ENCODE peak calls at places on chromosomes 5 and 9, in ten cellular contexts. X is psoas muscle, W is dorsolateral prefrontal cortex, I is GM23338, P is DND-41, F is WTC11, K is cardiac fibroblast, T is stomach, G is left ventricle myocardium inferior, B is brain microvascular endothelial cell. O is an unnamed sample.

GRCh38 chr9:70499621-70500020 is 85.2 kb upstream of the KLF9 start:
- DNase-seq in X (no peak), W (no peak), I (no peak), P (no peak), F (no peak), K (no peak), T (no peak), G (no peak), B (no peak), O (no peak)

GRCh38 chr9:107274096-107274495 is 9.0 kb upstream of the RAD23B start:
- DNase-seq in X (no peak), W (no peak), I (peak; percentile 52), P (no peak), F (no peak), K (no peak), T (no peak), G (no peak), B (no peak), O (no peak)

GRCh38 chr5:75567710-75568109 is 43.5 kb upstream of the ANKDD1B start:
- DNase-seq in X (no peak), W (no peak), I (no peak), P (no peak), F (no peak), K (peak; percentile 62), T (no peak), G (no peak), B (peak; percentile 70), O (no peak)

GRCh38 chr5:173042708-173043107 is 13.4 kb upstream of the CREBRF start:
- DNase-seq in X (no peak), W (no peak), I (no peak), P (no peak), F (no peak), K (no peak), T (no peak), G (no peak), B (no peak), O (no peak)

GRCh38 chr5:11261226-11261625 is 500.2 kb upstream of the DAP start:
- DNase-seq in X (no peak), W (peak; percentile 77), I (no peak), P (no peak), F (no peak), K (no peak), T (no peak), G (no peak), B (no peak), O (no peak)

GRCh38 chr5:137945825-137946224 is 56.6 kb downstream of the PKD2L2 start:
- DNase-seq in X (no peak), W (no peak), I (no peak), P (no peak), F (no peak), K (no peak), T (no peak), G (no peak), B (no peak), O (no peak)

GRCh38 chr5:104932431-104932830 is 1369.8 kb upstream of the NUDT12 start:
- DNase-seq in X (no peak), W (no peak), I (peak; percentile 52), P (no peak), F (peak; percentile 49), K (no peak), T (no peak), G (no peak), B (no peak), O (no peak)

GRCh38 chr9:122946486-122947003 is 5.7 kb downstream of the RABGAP1 start:
- DNase-seq in X (no peak), W (no peak), I (no peak), P (no peak), F (no peak), K (no peak), T (no peak), G (no peak), B (no peak), O (no peak)

GRCh38 chr9:34675048-34675714 is 12.7 kb upstream of the CCL27 start:
- DNase-seq in X (peak; percentile 50), W (no peak), I (peak; percentile 97), P (peak; percentile 68), F (peak; percentile 92), K (peak; percentile 70), T (peak; percentile 64), G (peak; percentile 41), B (peak; percentile 72), O (peak; percentile 62)

GRCh38 chr9:86700601-86701000 is 246.7 kb downstream of the GAS1 start:
- DNase-seq in X (peak; percentile 39), W (peak; percentile 67), I (no peak), P (no peak), F (no peak), K (no peak), T (peak; percentile 28), G (peak; percentile 68), B (no peak), O (no peak)

GRCh38 chr5:159262859-159263568 is at the start of gene UBLCP1:
- DNase-seq in X (peak; percentile 83), W (peak; percentile 66), I (peak; percentile 92), P (peak; percentile 77), F (peak; percentile 66), K (peak; percentile 80), T (peak; percentile 84), G (peak; percentile 80), B (peak; percentile 68), O (peak; percentile 57)

GRCh38 chr5:141958773-141959172 is 771 bp upstream of the PCDH12 start:
- DNase-seq in X (peak; percentile 41), W (no peak), I (no peak), P (no peak), F (no peak), K (peak; percentile 70), T (no peak), G (no peak), B (no peak), O (no peak)

GRCh38 chr5:73596705-73597328 is 29.2 kb upstream of the ARHGEF28 start:
- DNase-seq in X (no peak), W (no peak), I (peak; percentile 88), P (peak; percentile 9), F (peak; percentile 29), K (peak; percentile 46), T (no peak), G (no peak), B (peak; percentile 49), O (no peak)

GRCh38 chr9:70588381-70588780 is 173.9 kb upstream of the KLF9 start:
- DNase-seq in X (no peak), W (no peak), I (no peak), P (no peak), F (no peak), K (peak; percentile 43), T (no peak), G (no peak), B (no peak), O (no peak)

GRCh38 chr9:6356904-6357303 is 28.7 kb downstream of the TPD52L3 start:
- DNase-seq in X (no peak), W (no peak), I (no peak), P (no peak), F (no peak), K (no peak), T (no peak), G (no peak), B (no peak), O (no peak)

GRCh38 chr5:167759411-167759821 is 532.0 kb upstream of the WWC1 start:
- DNase-seq in X (no peak), W (no peak), I (no peak), P (no peak), F (no peak), K (peak; percentile 75), T (no peak), G (no peak), B (no peak), O (no peak)

GRCh38 chr9:120348951-120349429 is 231.0 kb downstream of the CDK5RAP2 start:
- DNase-seq in X (no peak), W (no peak), I (peak; percentile 88), P (peak; percentile 33), F (peak; percentile 73), K (peak; percentile 66), T (peak; percentile 30), G (no peak), B (peak; percentile 27), O (peak; percentile 57)

GRCh38 chr9:95341262-95342011 is 23.9 kb upstream of the FANCC start:
- DNase-seq in X (no peak), W (peak; percentile 39), I (peak; percentile 43), P (no peak), F (peak; percentile 25), K (peak; percentile 44), T (no peak), G (no peak), B (no peak), O (no peak)

DNA sequence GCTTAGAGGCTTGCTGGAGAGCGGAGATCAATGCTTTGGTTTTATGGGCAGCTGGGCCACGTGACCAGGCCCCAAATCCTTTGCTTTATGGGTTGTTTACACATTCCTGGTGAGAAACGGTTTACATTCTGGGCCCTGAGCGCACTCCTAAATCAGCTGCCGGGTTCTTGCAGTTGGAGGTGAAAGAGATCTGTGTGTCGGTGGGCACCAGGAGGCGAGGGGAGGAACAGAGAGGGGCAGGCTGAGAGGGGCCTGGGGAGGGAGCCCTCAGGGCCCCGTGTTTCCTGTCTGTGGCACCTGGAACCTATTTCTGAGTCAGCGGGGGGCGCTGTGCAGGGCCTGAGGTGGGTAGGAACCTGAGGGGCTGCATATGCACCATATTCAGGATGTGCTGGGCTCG is 63.5 kb upstream of the HAND1 start:
- DNase-seq in X (no peak), W (no peak), I (peak; percentile 70), P (no peak), F (peak; percentile 40), K (no peak), T (no peak), G (no peak), B (no peak), O (no peak)
- TF ChIP-seq CTCF in X (peak; percentile 20), W (no peak), I (peak; percentile 73), P (no peak), F (no peak), K (no peak), T (no peak), G (no peak), B (peak; percentile 57), O (no peak)

DNA sequence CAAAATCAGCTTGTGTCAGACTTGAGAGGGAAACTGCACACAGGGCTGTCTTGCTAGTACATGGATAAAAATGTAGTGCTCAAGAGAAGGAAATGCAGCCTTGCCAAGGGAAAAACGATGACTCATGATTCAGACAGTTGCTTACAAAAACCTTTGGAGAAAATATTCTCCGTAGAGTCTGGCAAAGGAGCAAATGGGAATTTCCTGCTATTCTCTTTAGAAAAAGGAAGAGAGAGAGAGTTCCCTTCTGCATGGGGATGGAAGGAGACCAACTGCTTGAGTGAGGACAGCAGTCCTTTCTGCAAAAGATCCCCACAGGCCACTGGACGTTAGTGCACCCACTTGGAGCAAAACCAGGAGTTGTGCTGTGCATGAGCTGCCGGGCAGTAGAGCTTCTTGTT is 7.6 kb downstream of the IFNB1 start:
- DNase-seq in X (peak; percentile 19), W (no peak), I (peak; percentile 49), P (no peak), F (peak; percentile 32), K (peak; percentile 96), T (no peak), G (no peak), B (peak; percentile 94), O (no peak)
- TF ChIP-seq CTCF in X (peak; percentile 18), W (no peak), I (no peak), P (no peak), F (no peak), K (peak; percentile 49), T (no peak), G (peak; percentile 56), B (peak; percentile 55), O (no peak)

GRCh38 chr5:79829260-79829659 is 139.6 kb downstream of the CMYA5 start:
- DNase-seq in X (no peak), W (no peak), I (peak; percentile 83), P (peak; percentile 34), F (peak; percentile 68), K (no peak), T (no peak), G (no peak), B (no peak), O (no peak)
- TF ChIP-seq CTCF in X (peak; percentile 13), W (no peak), I (peak; percentile 72), P (peak; percentile 59), F (peak; percentile 53), K (no peak), T (no peak), G (peak; percentile 35), B (peak; percentile 52), O (no peak)

GRCh38 chr9:133604214-133604613 is 5.0 kb downstream of the FAM163B start:
- DNase-seq in X (no peak), W (no peak), I (no peak), P (peak; percentile 40), F (no peak), K (peak; percentile 13), T (no peak), G (no peak), B (peak; percentile 4), O (no peak)
- TF ChIP-seq CTCF in X (no peak), W (no peak), I (peak; percentile 39), P (peak; percentile 56), F (no peak), K (no peak), T (no peak), G (peak; percentile 18), B (peak; percentile 34), O (no peak)

O was measured in D721Med.